ENCODE peak calls at places on chromosomes 7 and 10, in four cellular contexts. S, I, A and E are unnamed samples.

GRCh38 chr7:37265006-37265405 is 183.7 kb downstream of the ELMO1 start:
- DNase-seq in A (no peak), S (no peak), I (no peak), E (no peak)

GRCh38 chr7:92968502-92968901 is 132.1 kb upstream of the CDK6 start:
- DNase-seq in S (no peak), I (no peak), A (no peak), E (no peak)

GRCh38 chr7:135512135-135512887 is 2.4 kb upstream of the CNOT4 start:
- DNase-seq in A (peak; percentile 79), I (peak; percentile 78), S (peak; percentile 69), E (no peak)

GRCh38 chr10:78524941-78525340 is 491.3 kb downstream of the RPS24 start:
- DNase-seq in A (no peak), I (no peak), S (no peak), E (no peak)

GRCh38 chr7:26675143-26675887 is 189.1 kb downstream of the SKAP2 start:
- DNase-seq in S (no peak), A (no peak), I (no peak), E (no peak)

GRCh38 chr10:71279590-71280170 is 39.4 kb upstream of the SLC29A3 start:
- DNase-seq in A (no peak), I (no peak), S (no peak), E (no peak)

GRCh38 chr7:142875456-142875855 is 10.1 kb downstream of the TRPV6 start:
- DNase-seq in A (no peak), S (no peak), I (no peak), E (no peak)

GRCh38 chr10:90125966-90126600 is 424.7 kb downstream of the KIF20B start:
- DNase-seq in A (no peak), S (no peak), I (no peak), E (no peak)

GRCh38 chr7:44796034-44796503 is 412 bp upstream of the PPIA start:
- DNase-seq in I (peak; percentile 53), A (no peak), S (peak; percentile 64), E (no peak)

GRCh38 chr10:69816536-69816935 is 14.8 kb downstream of the COL13A1 start:
- DNase-seq in I (no peak), S (no peak), A (no peak), E (no peak)

GRCh38 chr10:133359554-133359971 is 1.7 kb upstream of the FUOM start:
- DNase-seq in A (peak; percentile 35), S (no peak), I (peak; percentile 76), E (no peak)

GRCh38 chr7:132428247-132428919 is 147.9 kb downstream of the PLXNA4 start:
- DNase-seq in S (no peak), I (no peak), A (no peak), E (no peak)

GRCh38 chr10:12975266-12975665 is 26.2 kb downstream of the CCDC3 start:
- DNase-seq in S (peak; percentile 16), A (no peak), I (no peak), E (no peak)

GRCh38 chr10:119217401-119217800 is 10.0 kb downstream of the GRK5 start:
- DNase-seq in A (no peak), I (no peak), S (no peak), E (no peak)

GRCh38 chr10:77195101-77195500 is 442.5 kb downstream of the KCNMA1 start:
- DNase-seq in I (no peak), S (peak; percentile 23), A (no peak), E (no peak)

GRCh38 chr10:104349623-104350142 is 4.0 kb upstream of the CFAP58 start:
- DNase-seq in A (no peak), I (peak; percentile 79), S (no peak), E (no peak)

GRCh38 chr10:33010132-33011037 is 52.4 kb upstream of the ITGB1 start:
- DNase-seq in S (peak; percentile 75), A (peak; percentile 20), I (peak; percentile 34), E (peak; percentile 29)

GRCh38 chr10:88164471-88164870 is 301.0 kb downstream of the PTEN start:
- DNase-seq in A (no peak), S (no peak), I (no peak), E (no peak)

GRCh38 chr7:116810267-116811116 is 51.9 kb upstream of the CAPZA2 start:
- DNase-seq in I (peak; percentile 95), A (no peak), S (no peak), E (no peak)

GRCh38 chr10:6409982-6410694 is 169.9 kb downstream of the PRKCQ start:
- DNase-seq in I (no peak), S (no peak), A (no peak), E (no peak)

GRCh38 chr7:106485031-106485551 is 175.9 kb downstream of the CCDC71L start:
- DNase-seq in S (no peak), I (no peak), A (no peak), E (no peak)

GRCh38 chr7:137135654-137136350 is 207.7 kb downstream of the PTN start:
- DNase-seq in I (no peak), S (no peak), A (no peak), E (no peak)

GRCh38 chr10:47330366-47330765 is 8.1 kb downstream of the GDF2 start:
- DNase-seq in A (no peak), I (no peak), S (no peak), E (no peak)

GRCh38 chr7:68176974-68177373 is 1180.3 kb downstream of the TYW1 start:
- DNase-seq in S (peak; percentile 66), I (peak; percentile 65), A (peak; percentile 74), E (peak; percentile 71)

GRCh38 chr10:80172896-80173295 is 32.4 kb downstream of the ANXA11 start:
- DNase-seq in S (no peak), A (no peak), I (no peak), E (no peak)

GRCh38 chr10:80090120-80090519 is 11.7 kb downstream of the TMEM254 start:
- DNase-seq in S (no peak), A (no peak), I (no peak), E (no peak)

GRCh38 chr10:67296926-67297325 is 371.1 kb downstream of the LRRTM3 start:
- DNase-seq in A (no peak), I (no peak), S (no peak), E (no peak)

GRCh38 chr10:21174670-21175495 is 277.8 kb upstream of the NEBL start:
- DNase-seq in S (no peak), I (no peak), A (no peak), E (no peak)

GRCh38 chr10:50316695-50317648 is 65.7 kb upstream of the ASAH2 start:
- DNase-seq in A (no peak), I (no peak), S (no peak), E (no peak)

GRCh38 chr7:128852537-128853254 is 10.0 kb upstream of the ATP6V1F start:
- DNase-seq in A (no peak), S (no peak), I (no peak), E (no peak)

GRCh38 chr10:6140141-6140841 is 51.5 kb downstream of the RBM17 start:
- DNase-seq in A (no peak), I (no peak), S (no peak), E (no peak)

GRCh38 chr10:101778151-101778780 is 2.4 kb upstream of the FGF8 start:
- DNase-seq in A (no peak), I (no peak), S (no peak), E (no peak)

GRCh38 chr7:157875230-157876179 is 538.7 kb downstream of the DNAJB6 start:
- DNase-seq in A (peak; percentile 68), S (peak; percentile 43), I (no peak), E (peak; percentile 56)

GRCh38 chr7:133197972-133198544 is 54.8 kb upstream of the EXOC4 start:
- DNase-seq in A (no peak), S (no peak), I (no peak), E (no peak)

DNA sequence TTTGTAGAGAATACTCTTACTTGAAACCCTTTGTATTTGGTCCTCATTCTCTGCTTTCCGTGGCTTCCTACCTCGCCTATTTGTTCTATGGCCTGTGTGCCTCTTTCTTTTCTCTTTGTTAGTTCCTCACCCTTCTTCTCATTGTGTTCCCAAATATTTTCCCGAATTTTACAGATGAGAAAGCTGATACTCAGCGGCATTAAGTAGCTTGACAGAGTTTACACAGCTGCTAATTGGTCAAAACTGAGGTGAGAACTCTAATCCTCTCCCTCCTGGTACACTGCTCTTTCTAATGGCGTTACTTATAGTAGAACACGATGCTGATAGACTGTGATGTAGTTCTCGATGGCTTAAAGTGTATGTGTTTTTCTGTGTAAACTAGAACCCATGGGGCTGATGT is 80.7 kb upstream of the HDAC9 start:
- DNase-seq in I (no peak), S (no peak), A (no peak), E (no peak)
- TF ChIP-seq HMGXB4 in I (no peak), S (no peak), A (no peak), E (no peak)

GRCh38 chr10:99850767-99851127 is 68.3 kb downstream of the ABCC2 start:
- DNase-seq in A (no peak), I (no peak), S (no peak), E (no peak)
- TF ChIP-seq HMGXB4 in A (no peak), I (no peak), S (no peak), E (no peak)

DNA sequence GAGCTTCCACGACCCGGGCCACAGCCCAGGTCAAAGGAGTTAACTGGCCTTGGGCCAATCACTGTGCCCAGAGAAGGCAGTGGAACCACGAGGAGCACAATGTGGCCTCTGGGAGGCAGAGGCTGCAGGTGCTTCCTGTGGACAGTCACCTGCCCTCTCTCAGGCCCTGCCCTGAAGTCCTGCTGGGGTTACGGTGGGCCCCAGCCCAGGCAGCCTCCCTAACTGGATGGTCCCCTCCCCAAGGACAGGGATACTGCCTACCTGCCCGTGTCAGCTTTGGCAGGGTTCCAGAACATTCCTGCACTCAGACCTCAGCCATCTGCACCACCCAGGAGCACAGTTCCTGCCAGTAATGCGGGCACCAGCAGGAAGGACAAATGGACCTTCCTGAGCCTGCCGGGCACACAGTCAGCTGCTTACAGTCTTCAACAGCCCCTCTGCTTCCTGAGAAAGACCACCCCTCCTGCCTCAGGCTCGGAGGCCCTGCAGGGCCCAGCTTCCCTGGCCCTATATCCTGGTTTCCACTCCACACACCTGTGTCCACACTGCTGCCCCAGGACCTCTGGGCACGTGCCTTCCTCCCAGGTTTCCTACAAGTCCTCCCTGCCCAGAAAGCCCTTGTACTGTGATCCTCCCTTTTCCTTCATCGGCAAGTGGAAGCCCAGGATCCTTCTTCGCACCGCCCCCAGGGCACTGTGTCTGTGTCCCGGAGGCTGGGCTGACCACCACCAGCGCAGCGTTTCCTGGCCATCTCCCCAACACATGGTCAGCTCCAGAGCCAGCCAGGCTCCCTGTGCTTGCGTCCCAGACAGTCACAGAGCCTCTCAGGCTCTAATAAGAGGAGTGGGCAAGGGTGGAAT is 23.3 kb downstream of the WDR86 start:
- DNase-seq in A (no peak), I (no peak), S (no peak), E (no peak)
- TF ChIP-seq HMGXB4 in A (no peak), I (no peak), S (no peak), E (no peak)

GRCh38 chr10:109968954-109969644 is 38.7 kb upstream of the ADD3 start:
- DNase-seq in S (no peak), I (no peak), A (no peak), E (no peak)
- TF ChIP-seq HMGXB4 in S (no peak), I (no peak), A (no peak), E (no peak)

GRCh38 chr7:16850772-16851466 is 30.9 kb downstream of the AGR3 start:
- DNase-seq in S (no peak), A (no peak), I (no peak), E (peak; percentile 11)
- TF ChIP-seq HMGXB4 in S (no peak), A (no peak), I (no peak), E (no peak)